ENCODE peak calls at places on chromosomes 13 and 19, in four cellular contexts. Z is neural progenitor cell; X is naive thymus-derived CD8-positive, alpha-beta T cell; F is uterus. C is an unnamed sample.

GRCh38 chr19:46755077-46755852 is 9.0 kb upstream of the STRN4 start:
- DNase-seq in Z (no peak), X (no peak), F (peak), C (no peak)

GRCh38 chr13:46641274-46642081 is 88.5 kb downstream of the LRCH1 start:
- DNase-seq in Z (no peak), X (no peak), F (peak), C (no peak)

GRCh38 chr13:22926176-22927007 is 254.4 kb upstream of the SGCG start:
- DNase-seq in Z (peak), X (no peak), F (peak), C (peak)

GRCh38 chr13:71613347-71613746 is 253.7 kb downstream of the DACH1 start:
- DNase-seq in Z (no peak), X (no peak), F (no peak), C (no peak)

GRCh38 chr13:111080642-111081041 is 34.5 kb upstream of the ARHGEF7 start:
- DNase-seq in Z (peak), X (no peak), F (no peak), C (no peak)

GRCh38 chr19:7506385-7507328 is 9.2 kb upstream of the ZNF358 start:
- DNase-seq in Z (peak), X (no peak), F (no peak), C (peak)

GRCh38 chr19:55366790-55367189 is 3.5 kb downstream of the IL11 start:
- DNase-seq in Z (no peak), X (no peak), F (no peak), C (no peak)

GRCh38 chr13:98313938-98314292 is 136.8 kb upstream of the RNF113B start:
- DNase-seq in Z (no peak), X (no peak), F (no peak), C (no peak)

GRCh38 chr19:49497047-49497789 is 984 bp downstream of the RPS11 start:
- DNase-seq in Z (peak), X (peak), F (no peak), C (peak)

GRCh38 chr13:33611016-33611805 is 206.7 kb upstream of the RFC3 start:
- DNase-seq in Z (peak), X (no peak), F (peak), C (peak)

GRCh38 chr19:30064021-30064699 is 122.1 kb downstream of the URI1 start:
- DNase-seq in Z (no peak), X (no peak), F (no peak), C (no peak)

GRCh38 chr13:80038371-80038770 is 302.6 kb downstream of the SPRY2 start:
- DNase-seq in Z (no peak), X (no peak), F (no peak), C (no peak)

GRCh38 chr19:14198384-14199376 is 7.3 kb downstream of the ADGRL1 start:
- DNase-seq in Z (no peak), X (no peak), F (no peak), C (no peak)

GRCh38 chr13:66208589-66208988 is 1021.5 kb downstream of the PCDH9 start:
- DNase-seq in Z (no peak), X (no peak), F (no peak), C (no peak)

GRCh38 chr13:20157387-20157786 is 3.5 kb downstream of the GJA3 start:
- DNase-seq in Z (no peak), X (no peak), F (no peak), C (no peak)

GRCh38 chr19:11554160-11554559 is 4.9 kb downstream of the ELOF1 start:
- DNase-seq in Z (no peak), X (no peak), F (no peak), C (no peak)

GRCh38 chr13:19153782-19154450 is 27.7 kb downstream of the TUBA3C start:
- DNase-seq in Z (no peak), X (no peak), F (no peak), C (no peak)

GRCh38 chr13:57286511-57287098 is 119.6 kb downstream of the PRR20E start:
- DNase-seq in Z (peak), X (no peak), F (no peak), C (no peak)

GRCh38 chr13:20714563-20715339 is 11.3 kb downstream of the IL17D start:
- DNase-seq in Z (no peak), X (no peak), F (no peak), C (peak)

GRCh38 chr13:34620073-34620858 is 321.8 kb upstream of the NBEA start:
- DNase-seq in Z (no peak), X (no peak), F (no peak), C (no peak)

GRCh38 chr13:21033224-21033855 is 28.0 kb downstream of the LATS2 start:
- DNase-seq in Z (no peak), X (no peak), F (peak), C (no peak)

GRCh38 chr13:91195789-91196188 is 151.7 kb upstream of the MIR17HG start:
- DNase-seq in Z (no peak), X (no peak), F (no peak), C (no peak)